ENCODE peak calls at places on chromosomes 16 and 17, in five cellular contexts. H, D, B, N and C are unnamed samples.

GRCh38 chr17:17514993-17515920 is 19.1 kb upstream of the RASD1 start:
- DNase-seq in H (no peak), D (no peak), B (no peak), N (no peak), C (no peak)

GRCh38 chr16:89020068-89020924 is 43.3 kb upstream of the CBFA2T3 start:
- DNase-seq in H (no peak), D (no peak), B (no peak), N (peak; percentile 83), C (peak; percentile 36)

GRCh38 chr17:39144414-39144813 is 7.0 kb downstream of the PLXDC1 start:
- DNase-seq in H (no peak), D (peak; percentile 70), B (no peak), N (no peak), C (no peak)

GRCh38 chr17:14303343-14304221 is 2.7 kb downstream of the HS3ST3B1 start:
- DNase-seq in H (no peak), D (no peak), B (no peak), N (peak; percentile 40), C (no peak)

GRCh38 chr17:41705271-41705991 is 6.7 kb upstream of the GAST start:
- DNase-seq in H (no peak), D (no peak), B (no peak), N (no peak), C (no peak)

GRCh38 chr16:60203525-60204124 is 1469.5 kb upstream of the GOT2 start:
- DNase-seq in H (no peak), D (peak; percentile 33), B (no peak), N (no peak), C (no peak)

GRCh38 chr16:81971853-81972252 is 39.4 kb downstream of the SDR42E1 start:
- DNase-seq in H (no peak), D (no peak), B (no peak), N (no peak), C (no peak)

GRCh38 chr17:31778538-31778937 is 80.5 kb downstream of the COPRS start:
- DNase-seq in H (no peak), D (no peak), B (no peak), N (no peak), C (no peak)

GRCh38 chr17:69857412-69857835 is 217.6 kb upstream of the KCNJ16 start:
- DNase-seq in H (peak; percentile 38), D (peak; percentile 66), B (no peak), N (no peak), C (no peak)

GRCh38 chr16:49472598-49472997 is 99.0 kb downstream of the C16orf78 start:
- DNase-seq in H (no peak), D (no peak), B (no peak), N (no peak), C (no peak)

GRCh38 chr16:79885320-79885719 is 284.8 kb upstream of the MAF start:
- DNase-seq in H (no peak), D (no peak), B (no peak), N (no peak), C (no peak)

GRCh38 chr16:85354623-85355514 is 242.6 kb upstream of the CIBAR2 start:
- DNase-seq in H (no peak), D (peak; percentile 87), B (no peak), N (no peak), C (no peak)

GRCh38 chr17:5055543-5055942 is 20.3 kb upstream of the SLC52A1 start:
- DNase-seq in H (no peak), D (no peak), B (no peak), N (no peak), C (no peak)

GRCh38 chr17:79888811-79889634 is 49.8 kb upstream of the CBX4 start:
- DNase-seq in H (no peak), D (no peak), B (no peak), N (no peak), C (no peak)